ENCODE peak calls at places on chromosomes 7 and 10, in six cellular contexts. C is breast epithelium, V is sigmoid colon, U is heart left ventricle, X is right lobe of liver, K is IMR-90. F is an unnamed sample.

GRCh38 chr7:49766966-49767365 is 6.5 kb upstream of the VWC2 start:
- DNase-seq in U (no peak), V (no peak), C (no peak), K (no peak), X (no peak), F (no peak)

GRCh38 chr10:71604324-71605018 is 115.1 kb downstream of the C10orf105 start:
- DNase-seq in U (no peak), K (no peak), X (no peak), V (no peak), C (no peak), F (no peak)

GRCh38 chr10:35194906-35195305 is 68.3 kb downstream of the CREM start:
- DNase-seq in V (no peak), U (no peak), K (peak; percentile 91), C (no peak), X (no peak), F (no peak)

GRCh38 chr7:26930201-26930600 is 65.8 kb upstream of the SKAP2 start:
- DNase-seq in V (no peak), K (no peak), U (no peak), C (no peak), X (no peak), F (no peak)

GRCh38 chr7:124349443-124349842 is 316.6 kb upstream of the TMEM229A start:
- DNase-seq in C (no peak), V (no peak), X (no peak), K (no peak), U (no peak), F (no peak)

GRCh38 chr10:61832866-61833481 is 68.5 kb upstream of the ARID5B start:
- DNase-seq in U (no peak), C (no peak), V (no peak), X (no peak), K (peak; percentile 40), F (no peak)

GRCh38 chr7:66265566-66265965 is 60.4 kb downstream of the TPST1 start:
- DNase-seq in U (no peak), V (no peak), K (peak; percentile 45), X (no peak), C (no peak), F (no peak)

GRCh38 chr7:108227360-108227749 is 97.2 kb upstream of the LAMB4 start:
- DNase-seq in C (no peak), U (no peak), K (no peak), X (no peak), V (no peak), F (no peak)

GRCh38 chr10:70106958-70107791 is 25.4 kb downstream of the AIFM2 start:
- DNase-seq in X (no peak), V (no peak), U (no peak), C (no peak), K (no peak), F (no peak)

GRCh38 chr7:19557726-19558470 is 150.9 kb downstream of the POLR1F start:
- DNase-seq in X (no peak), C (no peak), K (no peak), V (no peak), U (no peak), F (no peak)

GRCh38 chr10:15035385-15036301 is 8.1 kb upstream of the OLAH start:
- DNase-seq in C (no peak), U (no peak), X (peak; percentile 46), V (no peak), K (peak; percentile 89), F (no peak)

GRCh38 chr7:71372991-71373390 is 241.0 kb downstream of the GALNT17 start:
- DNase-seq in U (no peak), V (no peak), K (no peak), X (peak; percentile 3), C (no peak), F (no peak)

GRCh38 chr7:55517191-55517633 is 55.1 kb downstream of the VOPP1 start:
- DNase-seq in C (no peak), U (no peak), V (no peak), X (no peak), K (peak; percentile 32), F (no peak)

GRCh38 chr10:46527241-46527811 is 29.1 kb downstream of the GPRIN2 start:
- DNase-seq in C (peak; percentile 54), X (peak; percentile 51), K (no peak), V (peak; percentile 66), U (peak; percentile 34), F (no peak)

GRCh38 chr10:102815790-102816549 is 21.2 kb downstream of the CYP17A1 start:
- DNase-seq in X (peak; percentile 51), V (peak; percentile 87), U (peak; percentile 66), K (peak; percentile 96), C (no peak), F (peak; percentile 93)

DNA sequence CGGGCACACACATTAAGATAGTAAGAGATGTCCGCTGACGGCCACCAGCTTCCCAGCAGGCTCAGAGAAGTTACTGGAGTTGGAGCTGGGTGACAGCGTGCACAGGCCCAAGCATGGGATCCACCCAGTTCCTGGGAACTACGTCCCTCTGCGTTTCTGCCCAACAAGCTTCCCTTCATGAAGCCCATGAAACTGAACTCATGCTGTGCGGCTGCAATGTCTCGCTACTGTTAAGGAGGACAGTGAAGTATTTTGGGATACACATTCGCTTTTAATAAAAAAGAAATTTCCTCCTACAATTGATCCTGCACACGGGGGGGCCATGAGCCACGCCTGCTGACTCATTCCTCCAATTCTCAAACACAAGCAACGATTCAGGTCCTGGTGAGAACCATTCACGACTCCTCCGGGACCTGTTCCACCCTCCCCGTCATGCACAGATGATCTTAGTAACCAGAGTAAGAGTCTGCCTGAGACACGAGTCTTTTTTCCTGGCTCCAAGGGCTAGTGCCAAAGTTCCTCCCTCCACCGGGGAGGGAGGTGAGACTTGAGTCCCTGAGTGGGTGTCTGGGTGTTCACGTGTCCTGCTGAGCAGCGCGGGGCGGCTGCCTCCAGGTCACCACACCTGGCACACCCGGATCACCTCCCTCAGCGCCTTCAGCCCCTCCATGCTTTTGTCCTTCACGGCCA is 2.6 kb downstream of the PSMG3 start:
- DNase-seq in C (no peak), V (no peak), K (peak; percentile 79), U (no peak), X (no peak), F (no peak)
- TF ChIP-seq POLR2A in C (no peak), V (peak; percentile 17), K (no peak), U (no peak), X (no peak), F (no peak)

GRCh38 chr7:7668708-7669107 is 28.2 kb downstream of the UMAD1 start:
- DNase-seq in V (no peak), C (no peak), U (no peak), K (no peak), X (no peak), F (no peak)
- H3K36me3 ChIP-seq in V (no peaks in the 10 kb centered on the region), C (no peaks in the 10 kb centered on the region), U (no peaks in the 10 kb centered on the region), K (no peaks in the 10 kb centered on the region), X (no peaks in the 10 kb centered on the region), F (no peaks in the 10 kb centered on the region)

DNA sequence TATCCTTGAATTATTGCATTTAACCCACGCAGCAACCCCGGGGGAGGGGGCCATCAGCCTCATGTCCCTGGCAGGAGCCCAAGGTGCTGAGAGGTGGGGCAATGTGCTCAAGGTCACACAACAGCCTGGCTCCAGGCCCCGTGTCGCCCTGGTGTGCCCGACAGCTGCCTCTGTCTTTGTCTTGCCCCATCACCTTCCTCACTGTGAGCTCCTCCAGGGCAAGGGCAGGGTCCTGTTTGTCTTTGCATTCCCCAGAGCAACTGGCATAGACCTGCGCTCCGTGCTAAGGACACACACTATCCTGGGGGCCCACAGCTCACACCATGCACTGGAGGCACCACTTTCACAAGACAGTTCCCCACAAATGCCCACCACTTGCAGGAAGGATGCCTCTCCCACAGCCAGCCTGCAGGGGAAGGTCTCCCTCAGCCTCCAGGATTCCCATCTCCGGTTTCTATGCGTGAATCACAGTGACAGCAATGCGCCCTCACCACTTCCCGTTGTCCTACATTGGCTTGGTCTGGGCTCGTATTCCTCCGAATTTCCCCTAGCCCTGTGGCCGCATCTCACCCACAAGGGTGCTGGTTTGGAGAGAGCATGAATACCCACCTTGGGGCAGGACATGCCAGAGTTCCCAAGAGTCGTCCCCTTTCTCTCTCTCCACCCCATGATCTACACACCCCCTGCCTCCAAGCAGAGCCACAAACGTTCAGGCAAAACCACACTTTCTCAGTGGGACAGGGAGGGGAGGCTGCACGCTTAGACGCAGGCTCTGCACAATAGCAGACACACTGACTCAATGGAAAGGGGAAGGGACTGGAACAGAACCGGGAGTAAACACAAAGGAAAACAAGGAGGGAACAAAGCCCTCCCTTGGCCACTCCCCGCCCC is 10.3 kb downstream of the ITPRIP start:
- DNase-seq in V (peak; percentile 81), K (peak; percentile 89), X (no peak), U (peak; percentile 76), C (peak; percentile 49), F (no peak)
- TF ChIP-seq POLR2A in V (no peak), K (peak; percentile 59), X (no peak), U (no peak), C (no peak), F (no peak)

GRCh38 chr7:99457646-99458493 is 8.1 kb downstream of the ATP5MF start:
- DNase-seq in C (no peak), U (no peak), K (no peak), X (no peak), V (no peak), F (no peak)
- H3K36me3 ChIP-seq in C (no peaks in the 10 kb centered on the region), U (peaks cover 80% of the 10 kb centered on the region), K (peaks cover 68% of the 10 kb centered on the region), X (peaks cover 46% of the 10 kb centered on the region), V (peaks cover 9% of the 10 kb centered on the region), F (peaks cover 76% of the 10 kb centered on the region)

GRCh38 chr7:5423844-5424688 is 432 bp upstream of the TNRC18 start:
- DNase-seq in V (peak; percentile 98), U (peak; percentile 96), C (peak; percentile 95), X (peak; percentile 96), K (peak; percentile 99), F (peak; percentile 100)

GRCh38 chr7:5426226-5426475 is 2.5 kb upstream of the TNRC18 start:
- DNase-seq in V (no peak), K (peak; percentile 66), X (no peak), U (no peak), C (no peak), F (no peak)

GRCh38 chr7:5425507-5426225 is 2.0 kb upstream of the TNRC18 start:
- DNase-seq in V (peak; percentile 89), U (peak; percentile 81), C (no peak), X (peak; percentile 79), K (peak; percentile 89), F (no peak)

GRCh38 chr7:5423272-5423843 is at the start of gene TNRC18:
- DNase-seq in K (no peak), U (peak; percentile 66), X (peak; percentile 62), C (no peak), V (peak; percentile 79), F (no peak)

GRCh38 chr7:5424689-5425506 is 1.3 kb upstream of the TNRC18 start:
- DNase-seq in C (no peak), X (peak; percentile 88), K (peak; percentile 33), U (peak; percentile 82), V (peak; percentile 84), F (no peak)
- TF ChIP-seq POLR2A in C (no peak), X (peak; percentile 71), K (no peak), U (no peak), V (no peak), F (no peak)

GRCh38 chr10:11824376-11824775 is 1.2 kb downstream of the PROSER2 start:
- DNase-seq in K (peak; percentile 30), X (no peak), V (no peak), C (no peak), U (no peak), F (no peak)

GRCh38 chr10:11822031-11822756 is 962 bp upstream of the PROSER2 start:
- DNase-seq in C (no peak), U (no peak), K (no peak), X (no peak), V (no peak), F (no peak)

GRCh38 chr10:11822809-11823121 is 391 bp upstream of the PROSER2 start:
- DNase-seq in X (no peak), K (no peak), V (no peak), U (no peak), C (no peak), F (no peak)

GRCh38 chr10:11823989-11824346 is 812 bp downstream of the PROSER2 start:
- DNase-seq in C (no peak), K (peak; percentile 15), U (no peak), X (no peak), V (no peak), F (no peak)

GRCh38 chr10:11823122-11823988 is at the start of gene PROSER2:
- DNase-seq in X (peak; percentile 76), C (peak; percentile 56), K (peak; percentile 52), U (peak; percentile 69), V (no peak), F (no peak)
- H3K36me3 ChIP-seq in X (no peaks in the 10 kb centered on the region), C (no peaks in the 10 kb centered on the region), K (no peaks in the 10 kb centered on the region), U (no peaks in the 10 kb centered on the region), V (no peaks in the 10 kb centered on the region), F (no peaks in the 10 kb centered on the region)

F was measured in esophagus muscularis mucosa.